ENCODE peak calls at places on chromosome 14, in eight cellular contexts. F is mesothelial cell of epicardium, L is cardiac muscle cell, G is heart left ventricle, S is mucosa of descending colon, K is colonic mucosa, H is Calu3, Z is glutamatergic neuron. M is an unnamed sample.

GRCh38 chr14:51873221-51873893 is 12.9 kb downstream of the GNG2 start:
- DNase-seq in L (no peak), H (peak), F (no peak), Z (no peak), G (no peak), K (no peak), S (no peak), M (no peak)

GRCh38 chr14:102012336-102012735 is 48.0 kb downstream of the DYNC1H1 start:
- DNase-seq in Z (no peak), F (no peak), L (no peak), S (no peak), G (no peak), H (no peak), K (no peak), M (no peak)

GRCh38 chr14:67426161-67426560 is 14.2 kb upstream of the PLEK2 start:
- DNase-seq in K (no peak), F (no peak), G (no peak), S (no peak), H (no peak), Z (no peak), L (no peak), M (no peak)

GRCh38 chr14:99930420-99931274 is 134.6 kb upstream of the EVL start:
- DNase-seq in G (no peak), H (no peak), S (no peak), K (no peak), Z (no peak), F (no peak), L (no peak), M (no peak)

GRCh38 chr14:88993946-88994345 is 169.5 kb downstream of the TTC8 start:
- DNase-seq in L (no peak), F (no peak), H (no peak), K (no peak), S (no peak), Z (no peak), G (no peak), M (no peak)

GRCh38 chr14:68124885-68125731 is 305.5 kb downstream of the RAD51B start:
- DNase-seq in K (no peak), S (no peak), H (no peak), G (no peak), Z (no peak), L (no peak), F (no peak), M (no peak)

GRCh38 chr14:90649096-90649495 is 167.1 kb downstream of the TTC7B start:
- DNase-seq in G (no peak), L (no peak), H (no peak), K (no peak), S (no peak), F (no peak), Z (no peak), M (no peak)

GRCh38 chr14:72745991-72746980 is 147.6 kb downstream of the DPF3 start:
- DNase-seq in K (peak), L (no peak), Z (no peak), G (no peak), S (no peak), H (no peak), F (peak), M (no peak)

GRCh38 chr14:72535485-72535884 is 358.4 kb downstream of the DPF3 start:
- DNase-seq in Z (no peak), S (no peak), F (no peak), H (no peak), G (no peak), K (no peak), L (no peak), M (no peak)

DNA sequence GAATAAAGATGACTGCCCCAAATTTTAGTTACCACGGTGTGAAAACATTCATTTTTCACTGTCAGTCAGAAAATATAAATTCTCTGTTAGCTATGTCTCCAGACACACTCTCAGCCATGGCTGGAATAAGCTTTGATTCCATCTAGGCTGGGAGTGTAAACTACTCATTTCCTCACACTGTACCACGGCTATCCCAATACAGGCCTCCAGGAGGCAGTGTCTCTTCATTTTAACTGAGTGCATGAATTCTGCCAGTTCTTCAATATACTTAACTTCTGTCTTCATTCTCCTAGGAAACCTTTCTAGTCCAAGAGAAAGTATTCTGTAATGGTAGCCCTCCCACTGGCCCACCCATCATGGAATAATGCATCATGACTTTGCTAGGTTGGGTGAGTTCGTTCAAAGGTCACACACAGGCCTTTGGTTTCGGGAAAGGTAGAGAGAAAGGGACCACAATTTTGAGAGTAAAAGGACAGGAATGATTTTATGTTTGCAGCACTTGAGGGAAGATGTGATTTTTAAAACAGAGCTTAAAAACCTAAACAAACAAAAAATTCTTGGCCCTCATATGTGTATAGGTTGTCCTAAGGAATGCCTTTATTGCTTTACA is 381.1 kb downstream of the SEC23A start:
- DNase-seq in F (peak), L (peak), H (peak), S (peak), Z (peak), K (peak), G (peak), M (no peak)
- TF ChIP-seq CTCF in F (peak), L (peak), H (peak), S (peak), Z (peak), K (peak), G (peak), M (peak)

GRCh38 chr14:20657216-20658211 is 16.0 kb upstream of the OR6S1 start:
- DNase-seq in F (no peak), G (no peak), S (no peak), H (peak), L (no peak), Z (no peak), K (no peak), M (no peak)
- TF ChIP-seq CTCF in F (no peak), G (no peak), S (no peak), H (no peak), L (no peak), Z (no peak), K (no peak), M (peak)

GRCh38 chr14:105168979-105169507 is 467 bp upstream of the JAG2 start:
- DNase-seq in S (peak), H (no peak), K (no peak), Z (peak), G (peak), F (peak), L (peak), M (no peak)
- TF ChIP-seq CTCF in S (peak), H (no peak), K (peak), Z (peak), G (peak), F (peak), L (peak), M (peak)

GRCh38 chr14:104795781-104796681 is 483 bp upstream of the AKT1 start:
- DNase-seq in H (peak), S (peak), G (peak), Z (no peak), K (peak), F (no peak), L (peak), M (no peak)

GRCh38 chr14:104793703-104793959 is 1.9 kb downstream of the AKT1 start:
- DNase-seq in L (no peak), S (no peak), F (no peak), H (no peak), K (no peak), G (no peak), Z (no peak), M (no peak)

GRCh38 chr14:104795468-104795780 is at the start of gene AKT1:
- DNase-seq in G (no peak), L (no peak), S (no peak), K (no peak), F (no peak), H (no peak), Z (no peak), M (no peak)

GRCh38 chr14:104794099-104794498 is 1.4 kb downstream of the AKT1 start:
- DNase-seq in H (peak), L (peak), K (peak), S (peak), Z (no peak), G (no peak), F (no peak), M (no peak)

GRCh38 chr14:104794641-104795467 is 694 bp downstream of the AKT1 start:
- DNase-seq in F (peak), Z (no peak), L (peak), K (peak), G (peak), H (peak), S (peak), M (no peak)
- TF ChIP-seq CTCF in F (no peak), Z (no peak), L (peak), K (no peak), G (no peak), H (no peak), S (no peak), M (peak)

GRCh38 chr14:21350539-21350938 is 33.3 kb downstream of the SUPT16H start:
- DNase-seq in H (no peak), K (no peak), F (no peak), G (no peak), L (no peak), S (no peak), Z (no peak), M (no peak)
- TF ChIP-seq CTCF in H (no peak), K (no peak), F (no peak), G (no peak), L (no peak), S (no peak), Z (no peak), M (no peak)

GRCh38 chr14:59882957-59883356 is 12.4 kb upstream of the RTN1 start:
- DNase-seq in K (no peak), Z (no peak), H (no peak), F (no peak), G (no peak), S (no peak), L (no peak), M (no peak)
- TF ChIP-seq CTCF in K (peak), Z (peak), H (peak), F (peak), G (no peak), S (no peak), L (peak), M (peak)

DNA sequence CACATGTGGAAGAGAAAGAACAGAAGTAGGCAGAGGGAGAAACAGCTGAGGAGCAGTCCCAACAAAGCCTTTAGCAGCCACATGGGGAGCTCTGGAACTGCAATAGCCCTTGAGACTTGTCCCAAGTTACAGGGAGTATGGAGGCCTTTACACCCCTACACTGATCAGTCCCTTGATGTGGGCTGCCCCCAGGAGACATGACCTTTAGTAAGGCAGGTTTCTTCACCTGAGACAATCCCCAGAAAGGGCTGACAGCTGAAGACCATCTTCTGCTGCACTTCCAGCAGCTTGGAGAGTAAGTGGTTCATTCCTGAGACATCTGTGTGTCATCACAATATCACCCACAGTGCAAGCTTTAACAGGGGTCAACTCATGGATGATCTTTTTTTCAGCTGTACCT is 8.6 kb upstream of the SNAPC1 start:
- DNase-seq in G (no peak), K (no peak), F (no peak), L (peak), S (no peak), Z (no peak), H (no peak), M (no peak)
- TF ChIP-seq CTCF in G (no peak), K (no peak), F (no peak), L (peak), S (no peak), Z (no peak), H (no peak), M (peak)

GRCh38 chr14:50040401-50040775 is 76.0 kb downstream of the VCPKMT start:
- DNase-seq in Z (no peak), L (no peak), S (no peak), G (no peak), K (no peak), H (peak), F (no peak), M (no peak)
- TF ChIP-seq CTCF in Z (no peak), L (no peak), S (no peak), G (no peak), K (no peak), H (no peak), F (no peak), M (no peak)

DNA sequence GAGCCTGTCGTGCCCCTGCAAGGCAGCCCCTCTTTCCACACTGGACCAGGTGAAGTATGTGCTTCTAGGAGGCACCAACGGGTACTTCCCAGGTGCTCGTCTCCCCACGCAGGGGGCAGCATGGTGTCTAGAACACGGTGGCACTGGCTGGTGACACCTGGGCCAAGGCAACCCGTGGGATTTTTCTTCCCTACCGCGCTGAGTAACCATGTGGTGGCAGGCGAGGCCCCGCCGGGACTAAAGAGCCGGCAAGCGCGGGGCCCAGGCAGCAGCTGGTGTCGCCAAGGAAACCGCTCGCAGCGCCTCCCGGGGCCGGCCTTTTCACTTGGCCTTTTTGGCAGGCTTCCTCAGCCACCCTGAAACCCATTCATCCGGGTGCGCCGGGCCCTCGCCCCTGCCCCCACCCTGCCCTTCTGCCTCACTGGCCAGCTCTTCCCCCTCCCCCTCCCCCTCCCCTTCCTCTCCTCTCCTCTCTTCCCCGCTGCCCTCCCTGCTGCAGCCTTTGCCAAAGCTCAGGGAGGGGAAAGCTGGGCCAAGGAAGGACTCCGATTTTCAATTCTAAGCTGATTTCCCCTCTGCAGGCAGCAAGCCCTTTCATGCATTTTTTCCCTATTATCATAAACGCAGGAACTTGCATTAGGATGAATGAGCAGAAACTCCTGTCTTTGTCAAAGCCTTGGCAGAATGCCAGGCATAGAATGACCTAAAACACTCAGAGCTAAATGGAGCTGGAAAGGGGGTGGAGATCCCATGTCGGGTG is 81.2 kb downstream of the IRF2BPL start:
- DNase-seq in Z (peak), S (peak), K (peak), L (peak), H (peak), F (peak), G (peak), M (no peak)
- TF ChIP-seq CTCF in Z (peak), S (peak), K (peak), L (peak), H (peak), F (peak), G (peak), M (peak)

GRCh38 chr14:105252552-105253328 is 4.4 kb downstream of the BTBD6 start:
- DNase-seq in G (no peak), L (no peak), S (no peak), H (no peak), F (no peak), K (no peak), Z (no peak), M (no peak)

GRCh38 chr14:105253329-105253682 is 5.0 kb downstream of the BTBD6 start:
- DNase-seq in S (no peak), L (no peak), F (no peak), K (no peak), G (no peak), H (no peak), Z (no peak), M (peak)

GRCh38 chr14:105250008-105250366 is 1.7 kb downstream of the BTBD6 start:
- DNase-seq in F (no peak), S (no peak), L (no peak), K (no peak), H (no peak), Z (no peak), G (no peak), M (no peak)

GRCh38 chr14:105250986-105251385 is 2.7 kb downstream of the BTBD6 start:
- DNase-seq in L (no peak), K (no peak), S (no peak), F (no peak), G (no peak), Z (no peak), H (no peak), M (no peak)

DNA sequence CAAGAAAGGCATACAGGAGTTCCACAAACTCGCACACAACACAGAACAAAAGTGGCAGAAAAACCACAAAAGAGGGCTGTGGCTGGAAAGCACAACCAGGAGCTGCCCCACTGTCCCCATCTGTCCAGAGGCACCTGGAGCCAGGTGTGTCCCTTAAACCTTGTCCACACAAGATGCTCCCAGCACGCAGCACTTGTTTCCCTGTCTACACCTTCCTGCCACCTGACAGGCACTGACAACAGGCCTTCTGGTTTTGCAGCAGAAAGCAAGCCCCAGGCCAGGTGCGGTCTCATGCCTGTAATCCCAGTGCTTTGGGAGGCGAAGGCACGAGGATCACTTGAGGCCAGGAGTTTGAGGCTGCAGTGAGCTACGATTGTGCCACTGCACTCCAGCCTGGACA is 3.6 kb downstream of the BTBD6 start:
- DNase-seq in Z (no peak), S (no peak), L (no peak), F (no peak), K (no peak), G (no peak), H (no peak), M (no peak)
- TF ChIP-seq CTCF in Z (no peak), S (no peak), L (no peak), F (no peak), K (no peak), G (no peak), H (no peak), M (no peak)